ENCODE peak calls at places on chromosome 16, in five cellular contexts. B is gastrocnemius medialis, A is omental fat pad, S is fibroblast of lung, G is cardiac fibroblast. H is an unnamed sample.

GRCh38 chr16:17359778-17360177 is 111.0 kb downstream of the XYLT1 start:
- DNase-seq in B (no peak), A (no peak), S (peak), G (peak), H (peak)

GRCh38 chr16:57530531-57531252 is 5.7 kb downstream of the CCDC102A start:
- DNase-seq in B (peak), A (peak), S (no peak), G (no peak), H (no peak)

GRCh38 chr16:86085795-86086194 is 186.8 kb downstream of the IRF8 start:
- DNase-seq in B (no peak), A (no peak), S (no peak), G (no peak), H (no peak)

GRCh38 chr16:684067-684794 is at the start of gene JMJD8:
- DNase-seq in B (peak), A (peak), S (peak), G (peak), H (peak)

GRCh38 chr16:89827383-89828198 is 684 bp upstream of the SPIRE2 start:
- DNase-seq in B (no peak), A (no peak), S (peak), G (peak), H (no peak)

GRCh38 chr16:72872966-72873365 is 175.0 kb downstream of the ZFHX3 start:
- DNase-seq in B (no peak), A (no peak), S (no peak), G (no peak), H (no peak)

GRCh38 chr16:72191551-72191950 is 19.6 kb upstream of the PMFBP1 start:
- DNase-seq in B (no peak), A (no peak), S (no peak), G (peak), H (no peak)

GRCh38 chr16:83233153-83233552 is 574.6 kb upstream of the HSBP1 start:
- DNase-seq in B (no peak), A (no peak), S (peak), G (peak), H (no peak)

GRCh38 chr16:30895592-30896202 is 717 bp upstream of the CTF1 start:
- DNase-seq in B (no peak), A (no peak), S (no peak), G (no peak), H (peak)

GRCh38 chr16:15765880-15766279 is 90.9 kb downstream of the MYH11 start:
- DNase-seq in B (peak), A (no peak), S (no peak), G (peak), H (no peak)

GRCh38 chr16:85673529-85674417 is 15.0 kb downstream of the GINS2 start:
- DNase-seq in B (peak), A (no peak), S (peak), G (peak), H (no peak)

GRCh38 chr16:83952940-83953795 is at the start of gene OSGIN1:
- DNase-seq in B (peak), A (peak), S (peak), G (peak), H (peak)

GRCh38 chr16:84543931-84544776 is 39.7 kb upstream of the MEAK7 start:
- DNase-seq in B (no peak), A (no peak), S (peak), G (no peak), H (no peak)

GRCh38 chr16:89711601-89712475 is 8.9 kb downstream of the VPS9D1 start:
- DNase-seq in B (no peak), A (no peak), S (peak), G (peak), H (no peak)

GRCh38 chr16:17301593-17302135 is 169.1 kb downstream of the XYLT1 start:
- DNase-seq in B (peak), A (no peak), S (no peak), G (no peak), H (no peak)

GRCh38 chr16:1890024-1890700 is 18.2 kb upstream of the MEIOB start:
- DNase-seq in B (no peak), A (no peak), S (no peak), G (no peak), H (no peak)

GRCh38 chr16:66717112-66717675 is 20.7 kb upstream of the CMTM4 start:
- DNase-seq in B (no peak), A (no peak), S (peak), G (peak), H (peak)

GRCh38 chr16:71807905-71808592 is 585 bp downstream of the AP1G1 start:
- DNase-seq in B (peak), A (no peak), S (peak), G (peak), H (peak)

GRCh38 chr16:560221-560700 is at the start of gene PRR35:
- DNase-seq in B (no peak), A (no peak), S (no peak), G (no peak), H (no peak)

GRCh38 chr16:85800321-85800669 is 800 bp downstream of the COX4I1 start:
- DNase-seq in B (no peak), A (no peak), S (no peak), G (no peak), H (no peak)

GRCh38 chr16:3623642-3624041 is 12.2 kb upstream of the SLX4 start:
- DNase-seq in B (no peak), A (no peak), S (peak), G (no peak), H (no peak)

GRCh38 chr16:68227850-68228553 is 7.9 kb downstream of the ESRP2 start:
- DNase-seq in B (peak), A (no peak), S (no peak), G (no peak), H (no peak)

GRCh38 chr16:72434159-72434558 is 262.2 kb upstream of the PMFBP1 start:
- DNase-seq in B (no peak), A (no peak), S (peak), G (peak), H (peak)

GRCh38 chr16:55543470-55543869 is 23.0 kb upstream of the CAPNS2 start:
- DNase-seq in B (no peak), A (no peak), S (no peak), G (peak), H (no peak)

GRCh38 chr16:69424053-69424934 is at the start of gene CYB5B:
- DNase-seq in B (peak), A (peak), S (peak), G (peak), H (peak)
- TF ChIP-seq CTCF in B (peak), A (no peak), S (no peak), G (no peak), H (peak)

GRCh38 chr16:87185983-87186382 is 131.2 kb downstream of the C16orf95 start:
- DNase-seq in B (no peak), A (no peak), S (no peak), G (no peak), H (no peak)

GRCh38 chr16:87186440-87186839 is 130.8 kb downstream of the C16orf95 start:
- DNase-seq in B (no peak), A (no peak), S (peak), G (no peak), H (no peak)

GRCh38 chr16:87186876-87187533 is 130.2 kb downstream of the C16orf95 start:
- DNase-seq in B (no peak), A (no peak), S (no peak), G (no peak), H (no peak)

GRCh38 chr16:87183647-87184046 is 133.5 kb downstream of the C16orf95 start:
- DNase-seq in B (no peak), A (no peak), S (no peak), G (no peak), H (no peak)

GRCh38 chr16:87185313-87185712 is 131.9 kb downstream of the C16orf95 start:
- DNase-seq in B (no peak), A (no peak), S (no peak), G (no peak), H (no peak)
- TF ChIP-seq CTCF in B (no peak), A (no peak), S (peak), G (no peak), H (no peak)

DNA sequence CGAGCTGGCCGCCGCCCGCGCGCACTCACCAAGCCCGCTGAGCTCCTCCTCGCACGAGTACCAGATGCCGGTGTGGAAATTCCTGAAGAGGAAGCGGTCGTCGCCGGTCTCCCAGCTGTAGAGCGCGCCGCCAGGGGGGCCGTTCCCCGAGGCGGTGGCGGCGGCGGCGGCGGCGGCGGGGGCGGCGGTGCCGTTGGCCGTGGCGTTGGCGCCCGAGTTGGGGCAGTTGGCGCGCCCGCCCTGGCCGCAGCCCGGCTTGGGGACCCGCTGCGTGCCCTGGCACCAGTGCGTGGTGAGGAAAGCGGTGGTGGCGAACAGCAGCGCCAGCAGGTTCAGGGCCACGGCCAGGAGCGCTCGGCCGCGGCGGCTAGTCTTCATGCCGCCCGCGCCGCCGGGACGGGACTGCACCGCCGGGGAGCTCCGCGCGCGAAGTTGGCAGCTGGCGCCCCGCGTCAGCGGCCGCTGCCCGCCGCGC is 430 bp downstream of the GSG1L start:
- DNase-seq in B (no peak), A (no peak), S (peak), G (no peak), H (no peak)
- TF ChIP-seq CTCF in B (no peak), A (no peak), S (no peak), G (no peak), H (no peak)

DNA sequence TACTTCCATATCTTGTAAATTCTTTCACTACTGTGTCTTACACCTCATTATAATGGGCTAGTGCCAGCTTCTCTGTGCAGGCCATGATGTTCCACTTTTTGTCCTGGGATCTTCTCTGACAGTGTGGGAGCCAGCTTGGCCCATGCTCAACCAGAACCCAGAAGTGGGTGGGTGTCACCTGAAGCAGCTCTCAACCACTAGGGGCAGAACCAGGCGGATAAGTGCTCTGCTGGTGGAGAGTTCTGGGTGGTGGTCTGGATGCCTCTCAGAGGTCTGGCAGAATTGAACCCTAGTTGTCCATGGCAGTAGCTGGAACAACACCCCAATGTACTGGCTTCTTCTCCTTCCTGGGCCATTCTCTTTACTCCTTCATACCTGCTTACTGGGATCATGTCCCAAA is 254.1 kb upstream of the N4BP1 start:
- DNase-seq in B (no peak), A (no peak), S (no peak), G (no peak), H (no peak)
- TF ChIP-seq CTCF in B (no peak), A (no peak), S (no peak), G (no peak), H (no peak)